ENCODE peak calls at places on chromosomes 16 and 17, in eight cellular contexts. R is mesothelial cell of epicardium; A is naive B cell; L is activated CD4-positive, CD25-positive, alpha-beta regulatory T cell; W is stimulated activated CD8-positive, alpha-beta memory T cell treated with anti-CD3 and anti-CD28 coated beads, Interleukin-7, amount 100 ng/mL, for 1 hour; S is caudate nucleus; Y is OCI-M1; V is H54. I is an unnamed sample.
A peak's percentile ranks its signal among the peaks of the same experiment; 100 is the strongest.

GRCh38 chr17:80104321-80104955 is 3.1 kb downstream of the GAA start:
- DNase-seq in R (no peak), A (no peak), L (no peak), W (no peak), S (no peak), Y (no peak), V (peak; percentile 97), I (no peak)

GRCh38 chr17:48610282-48611211 is at the start of gene HOXB7:
- DNase-seq in R (peak; percentile 93), A (peak; percentile 53), L (peak; percentile 31), W (peak; percentile 52), S (no peak), Y (peak; percentile 82), V (no peak), I (peak; percentile 36)

GRCh38 chr17:82031885-82032627 is 578 bp downstream of the RAC3 start:
- DNase-seq in R (no peak), A (no peak), L (no peak), W (no peak), S (no peak), Y (peak; percentile 13), V (no peak), I (peak; percentile 45)

GRCh38 chr16:3610698-3611144 is 685 bp downstream of the SLX4 start:
- DNase-seq in R (no peak), A (no peak), L (no peak), W (no peak), S (no peak), Y (peak; percentile 58), V (no peak), I (peak; percentile 36)

GRCh38 chr17:62336527-62336926 is 43.8 kb upstream of the EFCAB3 start:
- DNase-seq in R (no peak), A (no peak), L (no peak), W (no peak), S (no peak), Y (no peak), V (no peak), I (no peak)

GRCh38 chr17:34386925-34387550 is 24.0 kb upstream of the CCL1 start:
- DNase-seq in R (no peak), A (no peak), L (no peak), W (no peak), S (no peak), Y (peak; percentile 53), V (no peak), I (no peak)

GRCh38 chr17:20151174-20151573 is 142.0 kb downstream of the SPECC1 start:
- DNase-seq in R (no peak), A (no peak), L (no peak), W (no peak), S (no peak), Y (no peak), V (no peak), I (no peak)

GRCh38 chr17:58316260-58316960 is 12.2 kb downstream of the TSPOAP1 start:
- DNase-seq in R (no peak), A (no peak), L (no peak), W (no peak), S (no peak), Y (no peak), V (no peak), I (no peak)

GRCh38 chr16:80585764-80586163 is 45.0 kb downstream of the DYNLRB2 start:
- DNase-seq in R (no peak), A (no peak), L (no peak), W (no peak), S (no peak), Y (no peak), V (no peak), I (no peak)

GRCh38 chr17:47698749-47699535 is 5.0 kb downstream of the TBKBP1 start:
- DNase-seq in R (peak; percentile 79), A (peak; percentile 62), L (peak; percentile 78), W (peak; percentile 81), S (peak; percentile 27), Y (peak; percentile 77), V (peak; percentile 98), I (peak; percentile 56)

GRCh38 chr17:64638552-64639198 is 23.4 kb downstream of the SMURF2 start:
- DNase-seq in R (no peak), A (no peak), L (no peak), W (no peak), S (no peak), Y (peak; percentile 49), V (no peak), I (no peak)

GRCh38 chr16:85107083-85107482 is 5.2 kb downstream of the CIBAR2 start:
- DNase-seq in R (no peak), A (no peak), L (no peak), W (no peak), S (no peak), Y (no peak), V (no peak), I (no peak)

GRCh38 chr17:1649844-1650409 is at the start of gene RILP:
- DNase-seq in R (no peak), A (no peak), L (peak; percentile 25), W (no peak), S (no peak), Y (peak; percentile 94), V (peak; percentile 86), I (peak; percentile 85)

GRCh38 chr17:17186551-17187505 is 19.3 kb downstream of the PLD6 start:
- DNase-seq in R (no peak), A (no peak), L (no peak), W (no peak), S (no peak), Y (no peak), V (no peak), I (no peak)

GRCh38 chr16:27377666-27378485 is 24.1 kb upstream of the IL21R start:
- DNase-seq in R (no peak), A (no peak), L (no peak), W (no peak), S (no peak), Y (no peak), V (no peak), I (no peak)

GRCh38 chr17:58666858-58667267 is 25.0 kb downstream of the TEX14 start:
- DNase-seq in R (no peak), A (peak; percentile 28), L (no peak), W (no peak), S (no peak), Y (no peak), V (no peak), I (no peak)

I was measured in cerebellar cortex.